ENCODE peak calls at places on chromosomes 6 and 20, in five cellular contexts. R is PC-9, Y is T-cell, L is NCI-H1105, X is fibroblast of the conjunctiva. W is an unnamed sample.

GRCh38 chr6:41039060-41039998 is at the start of gene UNC5CL:
- DNase-seq in R (peak), Y (peak), L (peak), X (no peak), W (no peak)

GRCh38 chr6:25956231-25956630 is 6.4 kb upstream of the TRIM38 start:
- DNase-seq in R (no peak), Y (no peak), L (no peak), X (no peak), W (no peak)

GRCh38 chr6:148273962-148274752 is 68.5 kb upstream of the SASH1 start:
- DNase-seq in R (no peak), Y (no peak), L (no peak), X (peak), W (no peak)

GRCh38 chr20:44186201-44186600 is 787 bp downstream of the JPH2 start:
- DNase-seq in R (no peak), Y (no peak), L (no peak), X (no peak), W (no peak)

GRCh38 chr20:19876828-19877227 is 118.8 kb downstream of the RIN2 start:
- DNase-seq in R (no peak), Y (no peak), L (no peak), X (no peak), W (no peak)

GRCh38 chr6:106631356-106631755 is 2.0 kb downstream of the QRSL1 start:
- DNase-seq in R (no peak), Y (no peak), L (no peak), X (no peak), W (no peak)

GRCh38 chr6:121504227-121504626 is 68.8 kb downstream of the GJA1 start:
- DNase-seq in R (no peak), Y (no peak), L (no peak), X (peak), W (no peak)

GRCh38 chr20:6595704-6596103 is 171.8 kb upstream of the BMP2 start:
- DNase-seq in R (no peak), Y (no peak), L (no peak), X (no peak), W (no peak)

GRCh38 chr6:3825851-3826581 is 23.2 kb upstream of the FAM50B start:
- DNase-seq in R (peak), Y (no peak), L (no peak), X (peak), W (peak)

GRCh38 chr6:16064687-16065086 is 64.2 kb upstream of the MYLIP start:
- DNase-seq in R (no peak), Y (no peak), L (peak), X (no peak), W (no peak)

GRCh38 chr20:35878113-35878620 is 76.1 kb downstream of the SCAND1 start:
- DNase-seq in R (no peak), Y (no peak), L (no peak), X (no peak), W (no peak)

GRCh38 chr20:50569864-50570836 is 60.0 kb downstream of the PTPN1 start:
- DNase-seq in R (peak), Y (no peak), L (no peak), X (peak), W (no peak)

GRCh38 chr6:446418-447366 is 55.1 kb downstream of the IRF4 start:
- DNase-seq in R (no peak), Y (peak), L (no peak), X (no peak), W (no peak)

GRCh38 chr20:34427331-34427730 is 64.3 kb downstream of the ITCH start:
- DNase-seq in R (no peak), Y (no peak), L (no peak), X (no peak), W (no peak)

GRCh38 chr6:43953794-43954310 is 173.4 kb downstream of the MRPL14 start:
- DNase-seq in R (no peak), Y (no peak), L (no peak), X (no peak), W (peak)

GRCh38 chr6:43758617-43759050 is 11.4 kb upstream of the VEGFA start:
- DNase-seq in R (peak), Y (no peak), L (no peak), X (no peak), W (no peak)

GRCh38 chr6:106858653-106859092 is 115.9 kb downstream of the CD24 start:
- DNase-seq in R (peak), Y (no peak), L (no peak), X (peak), W (no peak)

GRCh38 chr6:48813821-48814220 is 649.2 kb downstream of the MMUT start:
- DNase-seq in R (no peak), Y (no peak), L (no peak), X (peak), W (no peak)

GRCh38 chr6:5072440-5072839 is 12.7 kb upstream of the PPP1R3G start:
- DNase-seq in R (no peak), Y (no peak), L (no peak), X (no peak), W (no peak)

GRCh38 chr20:59752704-59753460 is 148.5 kb downstream of the PHACTR3 start:
- DNase-seq in R (no peak), Y (no peak), L (no peak), X (no peak), W (no peak)

GRCh38 chr20:21901470-21902275 is 196.2 kb downstream of the PAX1 start:
- DNase-seq in R (no peak), Y (no peak), L (peak), X (no peak), W (peak)

GRCh38 chr6:31128093-31128676 is 7.9 kb upstream of the CDSN start:
- DNase-seq in R (peak), Y (peak), L (peak), X (no peak), W (peak)

GRCh38 chr20:34948030-34948429 is 7.6 kb downstream of the GSS start:
- DNase-seq in R (no peak), Y (no peak), L (no peak), X (no peak), W (no peak)

GRCh38 chr6:36028088-36028886 is 679 bp downstream of the MAPK14 start:
- DNase-seq in R (peak), Y (peak), L (no peak), X (no peak), W (peak)

GRCh38 chr6:2651966-2652365 is 98.8 kb downstream of the MYLK4 start:
- DNase-seq in R (no peak), Y (no peak), L (no peak), X (no peak), W (no peak)

GRCh38 chr20:9286501-9286900 is 217.6 kb downstream of the PLCB4 start:
- DNase-seq in R (no peak), Y (no peak), L (no peak), X (no peak), W (no peak)

GRCh38 chr6:14442250-14442649 is 324.7 kb downstream of the CD83 start:
- DNase-seq in R (no peak), Y (no peak), L (no peak), X (no peak), W (no peak)